ENCODE peak calls at places on chromosomes 5 and 9, in ten cellular contexts. One of them, this sample, is unnamed.

GRCh38 chr9:134359493-134360179 is 33.4 kb downstream of the RXRA start:
- DNase-seq in GM13977: no peak
- DNase-seq in brain microvascular endothelial cell: no peak
- DNase-seq in HEK293T: no peak
- DNase-seq in right cardiac atrium: no peak
- DNase-seq in stimulated activated CD4-positive, alpha-beta T cell treated with anti-CD3 and anti-CD28 coated beads, Interleukin-15, amount 100 ng/mL, for 1 hour: no peak
- DNase-seq in naive thymus-derived CD8-positive, alpha-beta T cell: no peak
- DNase-seq in A549: no peak
- DNase-seq in fibroblast of the conjunctiva: no peak
- DNase-seq in GM20000: no peak
- DNase-seq in this sample: no peak

GRCh38 chr5:137336161-137336560 is 163.0 kb downstream of the SPOCK1 start:
- DNase-seq in GM13977: no peak
- DNase-seq in brain microvascular endothelial cell: no peak
- DNase-seq in HEK293T: no peak
- DNase-seq in right cardiac atrium: no peak
- DNase-seq in stimulated activated CD4-positive, alpha-beta T cell treated with anti-CD3 and anti-CD28 coated beads, Interleukin-15, amount 100 ng/mL, for 1 hour: no peak
- DNase-seq in naive thymus-derived CD8-positive, alpha-beta T cell: no peak
- DNase-seq in A549: no peak
- DNase-seq in fibroblast of the conjunctiva: no peak
- DNase-seq in GM20000: no peak
- DNase-seq in this sample: no peak

GRCh38 chr5:73378070-73378469 is 70.5 kb downstream of the FOXD1 start:
- DNase-seq in GM13977: no peak
- DNase-seq in brain microvascular endothelial cell: no peak
- DNase-seq in HEK293T: peak; percentile 60
- DNase-seq in right cardiac atrium: no peak
- DNase-seq in stimulated activated CD4-positive, alpha-beta T cell treated with anti-CD3 and anti-CD28 coated beads, Interleukin-15, amount 100 ng/mL, for 1 hour: no peak
- DNase-seq in naive thymus-derived CD8-positive, alpha-beta T cell: no peak
- DNase-seq in A549: no peak
- DNase-seq in fibroblast of the conjunctiva: no peak
- DNase-seq in GM20000: no peak
- DNase-seq in this sample: no peak

GRCh38 chr9:68507796-68508145 is 32.9 kb downstream of the TMEM252 start:
- DNase-seq in GM13977: no peak
- DNase-seq in brain microvascular endothelial cell: no peak
- DNase-seq in HEK293T: no peak
- DNase-seq in right cardiac atrium: no peak
- DNase-seq in stimulated activated CD4-positive, alpha-beta T cell treated with anti-CD3 and anti-CD28 coated beads, Interleukin-15, amount 100 ng/mL, for 1 hour: no peak
- DNase-seq in naive thymus-derived CD8-positive, alpha-beta T cell: no peak
- DNase-seq in A549: no peak
- DNase-seq in fibroblast of the conjunctiva: no peak
- DNase-seq in GM20000: no peak
- DNase-seq in this sample: no peak

GRCh38 chr9:87751869-87752268 is 25.9 kb downstream of the CTSL start:
- DNase-seq in GM13977: no peak
- DNase-seq in brain microvascular endothelial cell: no peak
- DNase-seq in HEK293T: no peak
- DNase-seq in right cardiac atrium: no peak
- DNase-seq in stimulated activated CD4-positive, alpha-beta T cell treated with anti-CD3 and anti-CD28 coated beads, Interleukin-15, amount 100 ng/mL, for 1 hour: no peak
- DNase-seq in naive thymus-derived CD8-positive, alpha-beta T cell: no peak
- DNase-seq in A549: no peak
- DNase-seq in fibroblast of the conjunctiva: no peak
- DNase-seq in GM20000: no peak
- DNase-seq in this sample: no peak

GRCh38 chr5:2169862-2170820 is 287.4 kb upstream of the IRX4 start:
- DNase-seq in GM13977: no peak
- DNase-seq in brain microvascular endothelial cell: no peak
- DNase-seq in HEK293T: no peak
- DNase-seq in right cardiac atrium: no peak
- DNase-seq in stimulated activated CD4-positive, alpha-beta T cell treated with anti-CD3 and anti-CD28 coated beads, Interleukin-15, amount 100 ng/mL, for 1 hour: no peak
- DNase-seq in naive thymus-derived CD8-positive, alpha-beta T cell: no peak
- DNase-seq in A549: no peak
- DNase-seq in fibroblast of the conjunctiva: no peak
- DNase-seq in GM20000: no peak
- DNase-seq in this sample: no peak

GRCh38 chr5:16618138-16618897 is 1.5 kb upstream of the RETREG1 start:
- DNase-seq in GM13977: no peak
- DNase-seq in brain microvascular endothelial cell: no peak
- DNase-seq in HEK293T: no peak
- DNase-seq in right cardiac atrium: no peak
- DNase-seq in stimulated activated CD4-positive, alpha-beta T cell treated with anti-CD3 and anti-CD28 coated beads, Interleukin-15, amount 100 ng/mL, for 1 hour: no peak
- DNase-seq in naive thymus-derived CD8-positive, alpha-beta T cell: no peak
- DNase-seq in A549: no peak
- DNase-seq in fibroblast of the conjunctiva: no peak
- DNase-seq in GM20000: peak; percentile 19
- DNase-seq in this sample: no peak

GRCh38 chr9:125190371-125190801 is 783 bp upstream of the PPP6C start:
- DNase-seq in GM13977: peak; percentile 29
- DNase-seq in brain microvascular endothelial cell: no peak
- DNase-seq in HEK293T: no peak
- DNase-seq in right cardiac atrium: no peak
- DNase-seq in stimulated activated CD4-positive, alpha-beta T cell treated with anti-CD3 and anti-CD28 coated beads, Interleukin-15, amount 100 ng/mL, for 1 hour: no peak
- DNase-seq in naive thymus-derived CD8-positive, alpha-beta T cell: no peak
- DNase-seq in A549: no peak
- DNase-seq in fibroblast of the conjunctiva: no peak
- DNase-seq in GM20000: peak; percentile 20
- DNase-seq in this sample: peak; percentile 20